ENCODE peak calls at places on chromosomes 6 and 20, in nine cellular contexts. N is kidney epithelial cell; P is endothelial cell of umbilical vein; V is neural crest cell; F is WERI-Rb-1; A is foreskin fibroblast; Z is thoracic aorta; B is CD8-positive, alpha-beta T cell; K is astrocyte of the cerebellum. L is an unnamed sample.

GRCh38 chr6:17482711-17483110 is 89.3 kb downstream of the CAP2 start:
- DNase-seq in N (no peak), P (no peak), V (no peak), F (no peak), A (no peak), Z (no peak), B (no peak), K (no peak), L (no peak)

GRCh38 chr20:58138395-58138794 is 90.1 kb downstream of the ANKRD60 start:
- DNase-seq in N (no peak), P (no peak), V (no peak), F (no peak), A (no peak), Z (no peak), B (no peak), K (no peak), L (no peak)

GRCh38 chr20:45011108-45011526 is 44.8 kb downstream of the STK4 start:
- DNase-seq in N (no peak), P (peak; percentile 74), V (peak; percentile 50), F (peak; percentile 56), A (peak; percentile 82), Z (no peak), B (no peak), K (peak; percentile 65), L (no peak)

GRCh38 chr6:24858154-24858801 is 59.6 kb upstream of the ARMH2 start:
- DNase-seq in N (no peak), P (peak; percentile 10), V (no peak), F (no peak), A (peak; percentile 76), Z (no peak), B (no peak), K (no peak), L (no peak)

GRCh38 chr6:77019081-77019480 is 444.2 kb downstream of the HTR1B start:
- DNase-seq in N (no peak), P (no peak), V (no peak), F (no peak), A (no peak), Z (no peak), B (no peak), K (no peak), L (no peak)

GRCh38 chr6:148854086-148854485 is 107.3 kb downstream of the UST start:
- DNase-seq in N (no peak), P (no peak), V (no peak), F (no peak), A (no peak), Z (no peak), B (no peak), K (no peak), L (no peak)

GRCh38 chr20:60037120-60037499 is 78.9 kb downstream of the CDH26 start:
- DNase-seq in N (no peak), P (no peak), V (no peak), F (no peak), A (peak; percentile 63), Z (no peak), B (no peak), K (no peak), L (no peak)

GRCh38 chr6:26408828-26409730 is 7.0 kb downstream of the BTN3A1 start:
- DNase-seq in N (no peak), P (no peak), V (no peak), F (no peak), A (no peak), Z (no peak), B (no peak), K (no peak), L (no peak)

GRCh38 chr20:59752101-59752586 is 147.8 kb downstream of the PHACTR3 start:
- DNase-seq in N (no peak), P (no peak), V (no peak), F (no peak), A (no peak), Z (no peak), B (no peak), K (no peak), L (no peak)

GRCh38 chr6:7391244-7391643 is 1.6 kb downstream of the RIOK1 start:
- DNase-seq in N (no peak), P (no peak), V (no peak), F (no peak), A (peak; percentile 51), Z (no peak), B (no peak), K (no peak), L (no peak)

GRCh38 chr6:105164418-105164817 is 15.4 kb downstream of the POPDC3 start:
- DNase-seq in N (no peak), P (no peak), V (no peak), F (no peak), A (peak; percentile 68), Z (no peak), B (no peak), K (no peak), L (no peak)

GRCh38 chr6:131574133-131574532 is 1.1 kb downstream of the ARG1 start:
- DNase-seq in N (no peak), P (no peak), V (no peak), F (no peak), A (no peak), Z (no peak), B (no peak), K (no peak), L (no peak)

GRCh38 chr6:16544521-16544920 is 216.7 kb downstream of the ATXN1 start:
- DNase-seq in N (no peak), P (no peak), V (no peak), F (no peak), A (peak; percentile 16), Z (no peak), B (no peak), K (no peak), L (no peak)

GRCh38 chr20:50540620-50541605 is 30.7 kb downstream of the PTPN1 start:
- DNase-seq in N (peak; percentile 94), P (peak; percentile 94), V (no peak), F (no peak), A (peak; percentile 52), Z (peak; percentile 21), B (no peak), K (peak; percentile 89), L (no peak)

GRCh38 chr6:85408039-85408438 is 41.8 kb upstream of the NT5E start:
- DNase-seq in N (no peak), P (no peak), V (no peak), F (no peak), A (no peak), Z (no peak), B (no peak), K (no peak), L (no peak)

GRCh38 chr6:42378125-42378524 is 73.6 kb downstream of the TRERF1 start:
- DNase-seq in N (no peak), P (no peak), V (no peak), F (no peak), A (no peak), Z (no peak), B (no peak), K (no peak), L (no peak)

GRCh38 chr6:159981591-159982245 is 12.8 kb downstream of the IGF2R start:
- DNase-seq in N (no peak), P (peak; percentile 97), V (no peak), F (no peak), A (peak; percentile 53), Z (no peak), B (no peak), K (peak; percentile 83), L (no peak)

DNA sequence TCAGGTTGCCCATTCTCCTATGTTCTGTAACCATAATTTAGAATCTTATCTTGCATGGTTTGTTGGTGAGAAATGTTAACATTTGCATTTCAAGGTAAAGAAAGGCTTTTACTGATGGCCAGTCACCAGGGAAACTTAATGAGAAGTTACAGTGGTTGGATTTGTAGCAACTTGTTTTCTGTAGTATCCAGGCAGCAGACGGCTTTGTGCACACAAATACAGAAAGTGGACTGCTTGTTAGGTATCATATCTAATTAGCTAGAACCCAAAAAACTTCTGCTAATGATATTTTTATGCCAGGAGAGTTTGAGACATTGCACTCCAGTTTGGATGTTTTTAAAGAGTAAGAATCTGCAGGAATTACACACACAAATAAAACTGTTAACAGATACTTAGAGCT is 578.0 kb downstream of the DOK5 start:
- DNase-seq in N (no peak), P (no peak), V (no peak), F (no peak), A (no peak), Z (no peak), B (no peak), K (no peak), L (no peak)
- TF ChIP-seq CTCF in N (no peak), P (no peak), V (no peak), F (no peak), A (no peak), Z (no peak), B (no peak), K (no peak), L (no peak)

GRCh38 chr20:35171438-35171752 is 477 bp upstream of the PROCR start:
- DNase-seq in N (no peak), P (no peak), V (no peak), F (no peak), A (no peak), Z (no peak), B (no peak), K (no peak), L (no peak)
- TF ChIP-seq CTCF in N (no peak), P (no peak), V (no peak), F (no peak), A (no peak), Z (no peak), B (no peak), K (no peak), L (no peak)

DNA sequence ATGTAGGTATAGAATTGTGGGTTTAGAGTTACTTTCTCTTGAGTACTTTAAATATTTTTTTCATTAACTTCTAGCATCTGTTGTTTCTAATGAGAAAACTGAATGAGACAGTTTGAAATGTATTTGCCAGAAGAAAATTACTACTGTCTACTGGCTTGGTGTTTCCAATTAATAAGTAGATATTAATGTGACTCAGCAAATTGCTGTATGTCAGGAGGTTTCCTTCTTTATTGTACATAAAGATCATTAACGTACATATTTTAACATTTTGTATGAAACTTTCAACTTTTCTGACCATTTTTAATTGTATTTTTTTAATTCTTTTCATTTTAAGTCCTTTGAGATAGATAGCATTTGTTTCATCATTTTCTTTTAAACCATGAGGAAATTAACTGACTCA is 135.1 kb upstream of the SLC22A23 start:
- DNase-seq in N (no peak), P (no peak), V (no peak), F (no peak), A (no peak), Z (no peak), B (no peak), K (no peak), L (no peak)
- TF ChIP-seq CTCF in N (no peak), P (no peak), V (no peak), F (no peak), A (no peak), Z (no peak), B (no peak), K (no peak), L (no peak)

GRCh38 chr20:30598460-30599230 is 658.8 kb upstream of the DEFB115 start:
- DNase-seq in N (no peak), P (no peak), V (no peak), F (no peak), A (no peak), Z (no peak), B (no peak), K (no peak), L (no peak)

GRCh38 chr20:30594112-30594511 is 663.4 kb upstream of the DEFB115 start:
- DNase-seq in N (no peak), P (no peak), V (no peak), F (no peak), A (no peak), Z (no peak), B (no peak), K (no peak), L (no peak)

GRCh38 chr20:30595698-30596097 is 661.8 kb upstream of the DEFB115 start:
- DNase-seq in N (no peak), P (no peak), V (no peak), F (no peak), A (no peak), Z (no peak), B (no peak), K (no peak), L (no peak)

GRCh38 chr20:30593572-30593971 is 663.9 kb upstream of the DEFB115 start:
- DNase-seq in N (no peak), P (no peak), V (no peak), F (no peak), A (no peak), Z (no peak), B (no peak), K (no peak), L (no peak)
- TF ChIP-seq CTCF in N (no peak), P (no peak), V (no peak), F (no peak), A (no peak), Z (no peak), B (no peak), K (no peak), L (no peak)